ENCODE peak calls at places on chromosomes 3 and 15, in four cellular contexts. C, Q, P and E are unnamed samples.

GRCh38 chr15:71529353-71529752 is 281.0 kb upstream of the NR2E3 start:
- DNase-seq in C (no peak), Q (no peak), P (no peak), E (no peak)

GRCh38 chr15:29456964-29457363 is 187.3 kb upstream of the NSMCE3 start:
- DNase-seq in C (no peak), Q (no peak), P (no peak), E (no peak)

GRCh38 chr3:51539291-51539891 is 872 bp downstream of the RAD54L2 start:
- DNase-seq in C (peak; percentile 55), Q (peak; percentile 46), P (peak; percentile 77), E (peak; percentile 60)

GRCh38 chr3:100865442-100865841 is 127.8 kb downstream of the ABI3BP start:
- DNase-seq in C (peak; percentile 6), Q (peak; percentile 27), P (no peak), E (peak; percentile 29)

GRCh38 chr3:62011667-62012066 is 361.7 kb downstream of the FEZF2 start:
- DNase-seq in C (peak; percentile 38), Q (no peak), P (no peak), E (peak; percentile 11)

GRCh38 chr3:164897335-164897734 is 181.0 kb downstream of the SI start:
- DNase-seq in C (no peak), Q (no peak), P (no peak), E (no peak)

GRCh38 chr3:98005438-98005837 is 29.7 kb downstream of the GABRR3 start:
- DNase-seq in C (no peak), Q (no peak), P (no peak), E (no peak)

GRCh38 chr3:190696777-190697501 is 165.6 kb downstream of the GMNC start:
- DNase-seq in C (peak; percentile 72), Q (peak; percentile 52), P (no peak), E (peak; percentile 68)

GRCh38 chr3:111539351-111540331 is 2.4 kb upstream of the CD96 start:
- DNase-seq in C (peak; percentile 75), Q (peak; percentile 47), P (peak; percentile 89), E (peak; percentile 73)

GRCh38 chr15:45499426-45499825 is 23.1 kb downstream of the SLC30A4 start:
- DNase-seq in C (peak; percentile 47), Q (peak; percentile 43), P (no peak), E (peak; percentile 30)

GRCh38 chr3:40961104-40961857 is 238.0 kb upstream of the CTNNB1 start:
- DNase-seq in C (no peak), Q (no peak), P (no peak), E (no peak)

GRCh38 chr3:198021320-198021719 is 61.3 kb downstream of the LMLN start:
- DNase-seq in C (no peak), Q (no peak), P (no peak), E (no peak)

GRCh38 chr3:17290894-17291293 is 406.1 kb downstream of the PLCL2 start:
- DNase-seq in C (no peak), Q (peak; percentile 4), P (no peak), E (no peak)

GRCh38 chr3:179147571-179148445 is at the start of gene PIK3CA:
- DNase-seq in C (peak; percentile 99), Q (peak; percentile 98), P (peak; percentile 97), E (peak; percentile 99)

GRCh38 chr3:23019596-23020300 is 183.4 kb upstream of the UBE2E2 start:
- DNase-seq in C (peak; percentile 30), Q (peak; percentile 18), P (no peak), E (peak; percentile 50)

GRCh38 chr3:85193565-85193964 is 234.8 kb downstream of the CADM2 start:
- DNase-seq in C (no peak), Q (no peak), P (no peak), E (peak; percentile 33)

GRCh38 chr3:153244961-153245360 is 82.9 kb downstream of the RAP2B start:
- DNase-seq in C (peak; percentile 35), Q (no peak), P (no peak), E (peak; percentile 58)

GRCh38 chr3:134369231-134369741 is 5.0 kb downstream of the AMOTL2 start:
- DNase-seq in C (peak; percentile 87), Q (peak; percentile 77), P (peak; percentile 62), E (peak; percentile 84)

GRCh38 chr15:57356636-57357035 is 19.7 kb upstream of the CGNL1 start:
- DNase-seq in C (peak; percentile 60), Q (peak; percentile 80), P (peak; percentile 72), E (peak; percentile 58)

GRCh38 chr15:98518823-98519561 is 129.3 kb upstream of the IGF1R start:
- DNase-seq in C (peak; percentile 82), Q (peak; percentile 80), P (peak; percentile 84), E (peak; percentile 88)

GRCh38 chr3:84963137-84963536 is 4.3 kb downstream of the CADM2 start:
- DNase-seq in C (no peak), Q (no peak), P (no peak), E (no peak)

GRCh38 chr3:185070491-185071335 is 82.1 kb downstream of the C3orf70 start:
- DNase-seq in C (peak; percentile 46), Q (peak; percentile 33), P (peak; percentile 90), E (peak; percentile 53)

GRCh38 chr3:55091381-55092225 is 163.7 kb upstream of the LRTM1 start:
- DNase-seq in C (peak; percentile 61), Q (peak; percentile 83), P (no peak), E (no peak)

GRCh38 chr3:45055411-45056143 is 29.5 kb downstream of the CLEC3B start:
- DNase-seq in C (peak; percentile 63), Q (peak; percentile 83), P (peak; percentile 84), E (peak; percentile 87)
- TF ChIP-seq CTCF in C (peak; percentile 2), Q (peak; percentile 15), P (peak; percentile 72), E (peak; percentile 1)

DNA sequence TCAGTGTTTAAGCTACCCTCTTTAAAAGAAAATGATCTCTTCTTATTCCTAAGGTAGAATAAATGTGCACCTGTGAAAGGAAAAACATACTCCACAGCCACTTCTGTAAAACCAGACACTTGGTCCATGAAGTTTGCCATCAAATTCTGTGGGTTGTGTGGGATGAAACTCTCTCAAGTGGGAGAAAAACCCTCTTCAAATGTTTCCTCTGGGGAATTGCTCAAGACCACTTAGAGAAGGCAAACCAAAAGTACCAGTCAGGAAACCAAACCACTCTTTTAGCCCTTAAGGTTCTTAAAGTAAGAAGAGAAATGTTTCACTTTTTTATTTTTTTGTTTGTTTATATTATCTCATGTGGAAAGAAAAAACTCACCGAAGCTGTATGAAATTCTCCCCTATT is 1.2 kb downstream of the COL8A1 start:
- DNase-seq in C (peak; percentile 53), Q (peak; percentile 56), P (no peak), E (peak; percentile 68)
- H3K4me3 ChIP-seq in C (peak overlapping the region; percentile 72), Q (peak overlapping the region; percentile 85), P (peak overlapping the region; percentile 80), E (peak overlapping the region; percentile 88)

GRCh38 chr3:188789201-188789600 is 382.6 kb upstream of the TPRG1 start:
- DNase-seq in C (peak; percentile 16), Q (no peak), P (no peak), E (peak; percentile 50)

GRCh38 chr3:188788621-188789081 is 383.1 kb upstream of the TPRG1 start:
- DNase-seq in C (peak; percentile 96), Q (peak; percentile 90), P (no peak), E (peak; percentile 99)

GRCh38 chr3:188796122-188796631 is 375.6 kb upstream of the TPRG1 start:
- DNase-seq in C (peak; percentile 96), Q (peak; percentile 98), P (no peak), E (peak; percentile 89)

GRCh38 chr3:188797045-188797444 is 374.7 kb upstream of the TPRG1 start:
- DNase-seq in C (no peak), Q (no peak), P (no peak), E (peak; percentile 41)

DNA sequence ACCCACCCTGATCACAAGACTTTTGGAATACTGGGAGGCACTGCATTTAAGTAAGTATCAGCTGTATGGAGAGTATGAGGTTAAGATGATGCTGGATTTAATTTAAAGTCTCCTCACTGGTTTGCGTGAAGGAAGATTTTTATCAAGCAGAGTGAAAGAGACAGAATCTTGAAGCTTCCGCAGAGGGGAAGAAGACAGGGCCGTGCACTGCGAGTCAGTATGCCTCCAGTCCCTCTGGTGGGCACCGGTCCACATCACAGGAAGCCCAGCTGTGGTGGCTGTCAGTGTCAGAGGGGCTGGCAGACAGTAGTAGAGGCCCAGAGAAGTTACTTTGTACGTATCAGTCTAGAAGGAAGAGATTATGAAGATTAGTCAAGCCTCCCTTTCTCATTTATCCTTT is 379.0 kb upstream of the TPRG1 start:
- DNase-seq in C (peak; percentile 38), Q (peak; percentile 48), P (peak; percentile 75), E (peak; percentile 63)
- TF ChIP-seq CTCF in C (peak; percentile 36), Q (peak; percentile 56), P (peak; percentile 70), E (peak; percentile 70)

GRCh38 chr15:95174281-95174680 is 942.9 kb downstream of the MCTP2 start:
- DNase-seq in C (peak; percentile 65), Q (peak; percentile 76), P (no peak), E (peak; percentile 52)
- H3K4me3 ChIP-seq in C (no peak overlapping the region), Q (no peak overlapping the region), P (no peak overlapping the region), E (no peak overlapping the region)

DNA sequence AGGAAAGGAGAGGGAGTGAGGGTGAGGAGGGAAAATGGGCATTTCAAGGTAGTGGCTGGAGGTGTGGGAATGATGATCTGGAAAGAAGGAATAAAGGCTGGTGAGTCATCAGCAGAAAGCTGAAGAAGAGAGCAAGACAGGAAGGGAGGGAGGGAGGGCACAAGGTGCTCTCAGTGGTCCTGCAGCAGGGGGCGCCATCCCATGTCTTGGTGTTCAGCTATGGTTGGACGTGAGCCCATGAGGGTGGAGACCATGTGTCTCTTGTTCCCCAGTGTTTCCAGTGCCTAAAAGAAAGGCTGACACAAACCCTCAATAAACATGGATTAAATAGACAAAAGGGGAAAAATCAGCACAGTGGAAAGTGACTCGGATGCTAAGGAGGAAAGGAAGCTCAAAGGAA is 228.5 kb downstream of the NTRK3 start:
- DNase-seq in C (no peak), Q (no peak), P (peak; percentile 79), E (no peak)
- TF ChIP-seq CTCF in C (no peak), Q (no peak), P (peak; percentile 73), E (no peak)

DNA sequence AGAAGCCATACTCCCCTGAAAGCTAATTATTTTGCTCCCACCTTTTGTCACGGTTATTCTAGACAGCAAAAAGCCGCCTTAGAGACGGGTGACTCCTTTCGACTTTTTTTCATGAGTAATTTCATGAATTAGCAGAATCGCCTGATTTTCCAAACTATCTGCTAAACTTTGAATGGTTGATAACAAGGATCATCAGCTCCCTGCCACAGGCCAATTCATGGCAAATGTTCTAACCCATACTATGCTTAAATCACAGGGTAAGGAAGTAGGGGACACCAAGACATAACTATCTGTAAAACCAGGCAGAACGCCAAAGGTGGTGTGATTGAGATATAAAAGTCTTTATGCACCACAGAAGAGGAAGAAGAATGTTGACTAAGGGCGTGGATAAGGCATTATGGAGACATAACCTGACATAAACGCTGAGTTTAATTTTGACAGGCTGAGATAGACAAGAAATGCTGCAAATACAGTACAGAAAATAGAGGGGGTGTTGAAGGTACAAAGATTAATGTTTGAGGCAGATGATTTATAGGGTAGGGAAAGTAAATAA is 891 bp upstream of the DMXL2 start:
- DNase-seq in C (peak; percentile 8), Q (no peak), P (no peak), E (peak; percentile 11)
- H3K4me3 ChIP-seq in C (peak overlapping the region; percentile 83), Q (peak overlapping the region; percentile 84), P (peak overlapping the region; percentile 85), E (peak overlapping the region; percentile 86)